ENCODE peak calls at places on chromosome 12, in six cellular contexts. X, P, A, L, C and D are unnamed samples. For H3K4me1, the result is how much of the 10 kb centered on the place peaks cover.

GRCh38 chr12:5051913-5052312 is 8.2 kb downstream of the KCNA5 start:
- DNase-seq in L (no peak), X (no peak), A (no peak), C (no peak), P (no peak), D (no peak)

GRCh38 chr12:19771858-19772257 is 332.6 kb downstream of the AEBP2 start:
- DNase-seq in A (no peak), L (no peak), C (no peak), X (no peak), P (no peak), D (no peak)

GRCh38 chr12:48818831-48819590 is 715 bp downstream of the CACNB3 start:
- DNase-seq in C (no peak), P (no peak), A (peak), L (no peak), X (no peak), D (no peak)

GRCh38 chr12:68042212-68042699 is 53.0 kb downstream of the IFNG-AS1 start:
- DNase-seq in A (no peak), L (no peak), X (no peak), P (no peak), C (no peak), D (no peak)

GRCh38 chr12:116276433-116277216 is 868 bp downstream of the MED13L start:
- DNase-seq in C (peak), X (peak), A (peak), P (peak), L (peak), D (peak)

GRCh38 chr12:16881986-16882385 is 276.0 kb upstream of the LMO3 start:
- DNase-seq in C (no peak), L (no peak), P (no peak), A (no peak), X (no peak), D (no peak)

GRCh38 chr12:92096346-92097136 is 49.1 kb downstream of the BTG1 start:
- DNase-seq in C (no peak), P (no peak), L (no peak), A (no peak), X (no peak), D (no peak)

GRCh38 chr12:87332987-87333761 is 696.0 kb downstream of the C12orf50 start:
- DNase-seq in A (no peak), P (no peak), L (no peak), X (no peak), C (no peak), D (no peak)

GRCh38 chr12:56165369-56165768 is 7.2 kb downstream of the MYL6 start:
- DNase-seq in A (no peak), C (no peak), X (no peak), P (no peak), L (no peak), D (no peak)

GRCh38 chr12:55681142-55682077 is 26.3 kb downstream of the ITGA7 start:
- DNase-seq in L (peak), X (peak), C (peak), P (peak), A (no peak), D (no peak)

GRCh38 chr12:123076604-123077297 is 74.1 kb downstream of the PITPNM2 start:
- DNase-seq in A (no peak), C (no peak), L (no peak), X (no peak), P (no peak), D (no peak)

GRCh38 chr12:92987846-92988621 is 58.9 kb upstream of the EEA1 start:
- DNase-seq in L (no peak), X (no peak), C (no peak), A (no peak), P (no peak), D (no peak)

GRCh38 chr12:88127855-88128254 is 14.0 kb downstream of the CEP290 start:
- DNase-seq in L (no peak), P (no peak), X (no peak), A (no peak), C (no peak), D (no peak)

GRCh38 chr12:113239811-113240331 is 18.6 kb downstream of the TPCN1 start:
- DNase-seq in L (no peak), C (no peak), A (no peak), P (peak), X (no peak), D (no peak)

GRCh38 chr12:107330901-107331431 is 237.6 kb upstream of the CRY1 start:
- DNase-seq in P (no peak), L (no peak), X (no peak), C (no peak), A (no peak), D (no peak)

GRCh38 chr12:53190108-53190729 is 9.5 kb upstream of the CSAD start:
- DNase-seq in X (peak), C (peak), L (no peak), P (peak), A (peak), D (no peak)

GRCh38 chr12:88579941-88580871 is at the start of gene KITLG:
- DNase-seq in L (peak), C (peak), P (peak), A (peak), X (peak), D (no peak)

GRCh38 chr12:102376251-102376747 is 104.1 kb downstream of the IGF1 start:
- DNase-seq in C (no peak), P (no peak), X (no peak), A (peak), L (no peak), D (no peak)

GRCh38 chr12:67663121-67663520 is 14.6 kb downstream of the DYRK2 start:
- DNase-seq in P (no peak), X (no peak), L (no peak), C (no peak), A (no peak), D (no peak)

GRCh38 chr12:12810507-12811143 is 2.5 kb upstream of the DDX47 start:
- DNase-seq in P (no peak), X (no peak), L (no peak), C (no peak), A (no peak), D (no peak)

GRCh38 chr12:19689801-19690472 is 250.6 kb downstream of the AEBP2 start:
- DNase-seq in P (no peak), X (peak), A (no peak), L (no peak), C (no peak), D (no peak)

GRCh38 chr12:70007687-70008086 is 182.7 kb downstream of the MYRFL start:
- DNase-seq in A (no peak), X (no peak), C (no peak), P (no peak), L (no peak), D (no peak)

GRCh38 chr12:34188974-34189373 is 166.7 kb downstream of the ALG10 start:
- DNase-seq in C (no peak), A (no peak), X (no peak), P (no peak), L (no peak), D (no peak)

GRCh38 chr12:47164730-47165439 is 85.1 kb upstream of the AMIGO2 start:
- DNase-seq in A (no peak), L (no peak), X (no peak), P (no peak), C (no peak), D (no peak)

GRCh38 chr12:132622437-132623071 is 4.0 kb downstream of the P2RX2 start:
- DNase-seq in C (no peak), P (no peak), A (peak), X (no peak), L (peak), D (no peak)

GRCh38 chr12:69988601-69989194 is 163.7 kb downstream of the MYRFL start:
- DNase-seq in A (no peak), P (no peak), X (no peak), L (no peak), C (no peak), D (no peak)

GRCh38 chr12:25187781-25188180 is 7.2 kb downstream of the DNAI7 start:
- DNase-seq in C (no peak), A (no peak), P (no peak), X (no peak), L (no peak), D (no peak)

GRCh38 chr12:51793201-51793600 is 55.3 kb downstream of the FIGNL2 start:
- DNase-seq in A (no peak), X (no peak), L (no peak), P (no peak), C (no peak), D (no peak)

GRCh38 chr12:14833952-14834351 is 9.4 kb downstream of the ART4 start:
- DNase-seq in P (no peak), A (no peak), X (no peak), L (no peak), C (peak), D (no peak)

GRCh38 chr12:65051196-65051595 is 69.9 kb downstream of the WIF1 start:
- DNase-seq in X (no peak), C (no peak), L (no peak), A (no peak), P (no peak), D (no peak)

GRCh38 chr12:128083132-128083729 is 183.7 kb upstream of the TMEM132C start:
- DNase-seq in P (no peak), L (no peak), A (no peak), C (no peak), X (no peak), D (no peak)

GRCh38 chr12:119179335-119180021 is 747 bp downstream of the HSPB8 start:
- DNase-seq in P (no peak), L (peak), X (peak), A (peak), C (peak), D (no peak)

GRCh38 chr12:127556487-127556886 is 710.5 kb upstream of the TMEM132C start:
- DNase-seq in A (no peak), L (no peak), P (no peak), C (no peak), X (no peak), D (no peak)

GRCh38 chr12:124194521-124195225 is 100.2 kb upstream of the RFLNA start:
- DNase-seq in X (peak), A (no peak), L (no peak), P (no peak), C (no peak), D (no peak)

GRCh38 chr12:60148109-60148508 is 552.3 kb downstream of the SLC16A7 start:
- DNase-seq in L (no peak), X (no peak), C (peak), P (no peak), A (no peak), D (no peak)

GRCh38 chr12:87444039-87444438 is 585.2 kb downstream of the C12orf50 start:
- DNase-seq in P (no peak), C (no peak), L (no peak), A (no peak), X (no peak), D (no peak)

GRCh38 chr12:27429606-27430005 is 16.9 kb upstream of the SMCO2 start:
- DNase-seq in X (no peak), C (no peak), L (no peak), P (no peak), A (no peak), D (no peak)

GRCh38 chr12:6205144-6205539 is 4.9 kb downstream of the CD9 start:
- DNase-seq in A (peak), C (no peak), X (no peak), P (peak), L (peak), D (no peak)
- H3K4me1 ChIP-seq in A (under half), C (under half), X (half or more), P (half or more), L (half or more), D (half or more)

GRCh38 chr12:57983150-57983857 is 41.9 kb downstream of the ATP23 start:
- DNase-seq in L (peak), X (no peak), P (no peak), A (no peak), C (peak), D (no peak)

GRCh38 chr12:57985685-57986084 is 44.3 kb downstream of the ATP23 start:
- DNase-seq in C (no peak), P (no peak), A (no peak), L (no peak), X (no peak), D (no peak)

GRCh38 chr12:57989837-57990236 is 48.5 kb downstream of the ATP23 start:
- DNase-seq in C (no peak), X (no peak), A (no peak), P (no peak), L (no peak), D (no peak)

GRCh38 chr12:57983858-57984505 is 42.6 kb downstream of the ATP23 start:
- DNase-seq in C (no peak), X (no peak), A (no peak), L (no peak), P (no peak), D (no peak)

GRCh38 chr12:57984629-57985151 is 43.3 kb downstream of the ATP23 start:
- DNase-seq in A (no peak), P (no peak), X (no peak), C (no peak), L (no peak), D (no peak)
- TF ChIP-seq POLR2A in A (no peak), P (no peak), X (no peak), C (no peak), L (no peak), D (no peak)

DNA sequence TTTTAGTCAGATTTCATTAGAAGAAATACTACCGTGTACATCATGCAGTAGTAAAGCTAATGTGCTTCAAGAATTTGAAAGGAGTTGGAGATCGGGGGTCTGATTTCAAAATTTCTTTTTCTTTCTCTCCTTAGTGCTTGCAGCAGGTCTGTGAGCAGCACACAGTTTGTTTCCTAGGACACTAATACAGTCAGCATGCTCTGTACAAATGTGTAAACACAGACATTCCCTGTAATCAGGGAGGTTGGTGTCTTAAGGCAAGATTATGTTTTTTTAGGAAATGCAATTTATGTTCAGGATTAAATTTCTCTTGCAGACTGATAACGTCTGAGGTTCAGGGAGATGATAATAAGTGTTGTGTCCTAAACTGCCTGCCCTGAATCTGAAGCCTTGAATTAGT is 142.7 kb downstream of the ALX1 start:
- DNase-seq in C (peak), P (no peak), L (no peak), X (no peak), A (no peak), D (no peak)
- H3K27ac ChIP-seq in C (no peak), P (no peak), L (no peak), X (no peak), A (no peak), D (no peak)

GRCh38 chr12:77847060-77847541 is 16.4 kb downstream of the NAV3 start:
- DNase-seq in A (no peak), X (no peak), L (no peak), C (no peak), P (no peak), D (no peak)
- H3K4me1 ChIP-seq in A (under half), X (under half), L (under half), C (under half), P (under half), D (under half)

DNA sequence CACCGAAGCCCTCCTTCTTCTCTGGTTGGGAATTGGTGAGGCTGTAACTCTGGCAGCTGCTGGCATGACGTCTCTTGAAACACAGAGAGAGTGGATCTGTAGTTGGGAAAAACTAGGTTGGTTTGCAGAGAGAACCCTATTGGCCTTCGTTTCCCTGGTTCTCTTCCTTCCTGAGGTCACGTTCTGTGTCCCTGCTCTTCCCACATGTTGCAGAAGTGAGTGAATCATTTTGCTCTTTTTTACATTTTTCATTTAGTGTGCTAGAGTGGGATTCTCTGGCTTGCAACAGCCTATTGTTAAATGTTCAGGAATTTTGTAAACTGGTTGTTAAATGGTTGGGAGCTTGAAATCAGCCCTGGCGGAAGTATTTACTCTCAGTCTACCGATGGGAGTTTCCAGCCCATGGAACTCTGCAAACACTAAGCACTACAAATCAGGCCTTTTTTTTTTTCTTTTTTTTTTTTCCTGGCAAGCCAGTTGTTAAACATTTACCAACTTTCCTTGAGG is 26.8 kb upstream of the CKAP4 start:
- DNase-seq in X (peak), P (no peak), C (peak), A (no peak), L (no peak), D (no peak)
- TF ChIP-seq POLR2A in X (no peak), P (no peak), C (no peak), A (no peak), L (no peak), D (no peak)

GRCh38 chr12:129659927-129660326 is 243.9 kb downstream of the TMEM132D start:
- DNase-seq in C (no peak), P (no peak), L (no peak), X (no peak), A (no peak), D (no peak)
- H3K27ac ChIP-seq in C (no peak), P (no peak), L (no peak), X (no peak), A (no peak), D (no peak)

DNA sequence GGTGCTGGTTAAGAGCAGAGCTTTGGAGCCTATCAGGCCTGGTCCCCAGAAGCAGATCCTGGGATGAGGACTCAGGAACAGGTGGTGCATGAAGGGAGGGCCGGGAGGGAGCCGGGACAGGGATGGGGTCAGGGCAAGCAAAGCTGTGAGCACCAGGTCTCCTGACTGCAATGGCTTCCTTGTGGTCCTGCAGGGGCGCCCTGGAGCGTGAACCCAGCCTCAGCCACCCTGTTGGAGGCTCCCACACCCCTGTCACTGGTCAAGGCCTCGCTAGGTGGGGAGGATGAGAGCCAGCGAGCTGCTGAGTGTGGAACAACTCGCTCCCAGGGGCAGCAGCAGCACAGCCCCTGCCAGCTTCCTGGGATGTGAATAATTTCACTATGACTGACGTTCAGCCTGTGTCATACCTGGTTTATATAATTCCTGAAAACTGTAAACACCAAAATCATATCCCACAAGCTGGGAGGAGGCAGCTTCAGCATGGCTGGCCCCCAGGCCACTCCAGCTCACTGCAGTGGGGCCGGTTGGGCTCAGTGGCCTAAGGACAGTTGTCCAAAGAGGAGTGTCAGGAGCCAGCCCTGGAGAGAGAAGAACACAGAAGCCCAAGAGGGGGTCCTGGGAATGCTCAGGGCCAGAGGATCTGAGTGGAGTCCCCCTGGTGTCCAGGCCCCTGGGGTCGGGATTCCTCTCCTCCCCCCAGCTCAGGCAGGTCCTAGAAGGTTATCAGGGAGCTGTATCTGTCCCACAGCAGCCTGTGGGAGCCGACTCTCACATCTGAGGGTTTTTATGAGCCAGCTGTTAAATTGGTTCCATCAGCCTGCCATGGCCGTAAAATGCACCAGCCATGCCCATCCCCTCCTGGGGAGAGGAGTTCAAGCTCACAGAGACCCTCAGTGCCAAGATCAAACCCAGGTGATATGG is 272.9 kb downstream of the ADGRD1 start:
- DNase-seq in P (peak), L (no peak), X (no peak), C (no peak), A (no peak), D (no peak)
- H3K4me1 ChIP-seq in P (under half), L (under half), X (under half), C (under half), A (under half), D (under half)

GRCh38 chr12:108888031-108888430 is 8.1 kb downstream of the DAO start:
- DNase-seq in C (no peak), A (no peak), X (no peak), P (no peak), L (no peak), D (no peak)
- TF ChIP-seq POLR2A in C (no peak), A (no peak), X (no peak), P (no peak), L (no peak), D (no peak)